ENCODE peak calls at places on chromosomes 5 and 9, in six cellular contexts. D is tibial nerve; W is HCT116; P is psoas muscle; V is CD8-positive, alpha-beta memory T cell; Y is colonic mucosa. L is an unnamed sample. For H3K9me3, the result is how much of the 10 kb centered on the place peaks cover.

GRCh38 chr9:119967867-119968535 is 598.8 kb upstream of the BRINP1 start:
- DNase-seq in D (no peak), W (no peak), P (no peak), V (no peak), Y (no peak), L (no peak)

GRCh38 chr5:52799358-52799982 is 11.8 kb downstream of the ITGA1 start:
- DNase-seq in D (no peak), W (no peak), P (peak), V (no peak), Y (peak), L (peak)

GRCh38 chr5:175456105-175456504 is 12.1 kb upstream of the DRD1 start:
- DNase-seq in D (no peak), W (no peak), P (no peak), V (no peak), Y (no peak), L (no peak)

GRCh38 chr5:134503937-134504437 is 21.5 kb upstream of the JADE2 start:
- DNase-seq in D (no peak), W (no peak), P (no peak), V (no peak), Y (no peak), L (no peak)

GRCh38 chr9:86242012-86242411 is 17.4 kb downstream of the C9orf153 start:
- DNase-seq in D (no peak), W (no peak), P (no peak), V (no peak), Y (peak), L (no peak)

GRCh38 chr5:141906517-141906916 is 17.2 kb upstream of the DELE1 start:
- DNase-seq in D (no peak), W (no peak), P (no peak), V (no peak), Y (no peak), L (no peak)

GRCh38 chr5:169980418-169981053 is at the start of gene INSYN2B:
- DNase-seq in D (peak), W (peak), P (peak), V (no peak), Y (peak), L (no peak)

GRCh38 chr5:43304520-43304919 is 8.7 kb downstream of the HMGCS1 start:
- DNase-seq in D (no peak), W (no peak), P (no peak), V (no peak), Y (no peak), L (no peak)

GRCh38 chr5:181069767-181070491 is 29.9 kb downstream of the BTNL9 start:
- DNase-seq in D (no peak), W (no peak), P (no peak), V (no peak), Y (no peak), L (no peak)

GRCh38 chr5:22591461-22591860 is 261.7 kb downstream of the CDH12 start:
- DNase-seq in D (no peak), W (no peak), P (no peak), V (no peak), Y (no peak), L (no peak)

GRCh38 chr9:93079371-93079770 is 16.6 kb upstream of the CARD19 start:
- DNase-seq in D (no peak), W (no peak), P (no peak), V (no peak), Y (no peak), L (no peak)

GRCh38 chr9:133224762-133225161 is 15.7 kb upstream of the OBP2B start:
- DNase-seq in D (no peak), W (no peak), P (no peak), V (no peak), Y (no peak), L (no peak)

GRCh38 chr5:145531038-145531734 is 304.0 kb downstream of the PRELID2 start:
- DNase-seq in D (no peak), W (peak), P (no peak), V (no peak), Y (peak), L (no peak)

GRCh38 chr9:34059231-34059720 is 10.6 kb upstream of the UBAP2 start:
- DNase-seq in D (no peak), W (no peak), P (no peak), V (no peak), Y (no peak), L (no peak)

GRCh38 chr5:124235031-124235562 is 511.3 kb downstream of the ZNF608 start:
- DNase-seq in D (no peak), W (no peak), P (no peak), V (no peak), Y (no peak), L (no peak)

GRCh38 chr9:136784249-136784996 is 6.7 kb upstream of the TMEM141 start:
- DNase-seq in D (peak), W (peak), P (no peak), V (no peak), Y (peak), L (no peak)

GRCh38 chr5:155402927-155403645 is 389.5 kb downstream of the KIF4B start:
- DNase-seq in D (no peak), W (no peak), P (no peak), V (no peak), Y (no peak), L (no peak)

GRCh38 chr5:170467000-170467707 is 36.7 kb upstream of the KCNIP1 start:
- DNase-seq in D (no peak), W (no peak), P (no peak), V (no peak), Y (no peak), L (no peak)

GRCh38 chr9:121404906-121405305 is 34.9 kb upstream of the STOM start:
- DNase-seq in D (no peak), W (no peak), P (no peak), V (no peak), Y (no peak), L (no peak)

GRCh38 chr9:621199-621860 is 220.2 kb upstream of the DMRT1 start:
- DNase-seq in D (no peak), W (no peak), P (no peak), V (no peak), Y (no peak), L (no peak)

GRCh38 chr5:140197023-140197422 is 22.0 kb downstream of the CYSTM1 start:
- DNase-seq in D (no peak), W (no peak), P (no peak), V (no peak), Y (no peak), L (no peak)

GRCh38 chr5:40518511-40518917 is 161.2 kb upstream of the PTGER4 start:
- DNase-seq in D (no peak), W (peak), P (no peak), V (no peak), Y (no peak), L (no peak)

GRCh38 chr9:86405926-86406325 is 51.7 kb upstream of the TUT7 start:
- DNase-seq in D (no peak), W (peak), P (no peak), V (no peak), Y (no peak), L (no peak)

GRCh38 chr5:101543780-101544179 is 640.7 kb upstream of the ST8SIA4 start:
- DNase-seq in D (no peak), W (no peak), P (no peak), V (no peak), Y (no peak), L (no peak)

GRCh38 chr5:31213676-31214638 is 20.5 kb downstream of the CDH6 start:
- DNase-seq in D (no peak), W (no peak), P (no peak), V (no peak), Y (no peak), L (no peak)

DNA sequence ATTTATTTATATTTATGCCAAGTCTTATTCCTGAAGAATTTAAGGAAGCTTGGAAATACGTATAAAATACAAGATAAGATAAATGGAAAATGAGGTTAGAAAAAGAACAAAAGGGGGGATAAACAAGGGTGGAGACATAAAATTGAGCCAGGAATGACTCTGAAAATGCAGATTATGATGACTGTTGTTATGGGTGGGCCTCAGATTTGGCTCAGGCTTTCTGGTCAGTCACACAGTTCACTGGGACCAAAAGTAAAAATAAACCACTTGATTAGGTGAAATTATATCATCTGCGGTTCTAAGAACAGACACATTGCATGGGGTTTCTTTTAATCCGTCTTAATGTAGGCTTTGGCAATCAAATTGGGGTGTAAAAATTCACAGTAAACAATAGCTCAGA is 51.0 kb downstream of the OR1J1 start:
- DNase-seq in D (no peak), W (no peak), P (no peak), V (no peak), Y (no peak), L (no peak)
- H3K9me3 ChIP-seq in D (under half), W (under half), P (under half), V (under half), Y (under half), L (under half)

DNA sequence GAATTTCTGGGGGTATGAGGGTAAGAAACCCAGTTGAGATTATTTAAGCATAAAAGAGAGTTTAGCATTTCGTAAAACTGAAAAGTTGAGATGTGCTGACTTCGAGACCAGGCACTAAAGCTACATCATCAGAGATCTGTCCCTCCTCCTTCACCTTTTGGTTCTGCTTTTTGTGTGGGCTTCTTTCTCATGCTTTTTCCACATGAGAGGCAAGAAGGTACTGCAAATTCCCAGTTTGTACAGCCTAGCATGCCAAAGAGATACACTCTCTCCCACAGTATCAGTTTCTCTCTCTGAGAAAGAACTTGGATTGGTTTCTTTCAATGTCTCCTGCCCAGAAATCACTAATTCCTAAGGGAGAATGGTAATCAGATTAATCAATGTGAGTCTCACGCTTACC is 584.7 kb downstream of the SEMA5A start:
- DNase-seq in D (no peak), W (no peak), P (no peak), V (no peak), Y (no peak), L (no peak)
- H3K9me3 ChIP-seq in D (under half), W (under half), P (under half), V (under half), Y (under half), L (under half)

GRCh38 chr5:18652404-18653215 is 1018.4 kb downstream of the TAF11L14 start:
- DNase-seq in D (no peak), W (no peak), P (no peak), V (no peak), Y (no peak), L (no peak)
- H3K9me3 ChIP-seq in D (under half), W (under half), P (under half), V (under half), Y (under half), L (under half)

GRCh38 chr9:22265038-22265437 is 181.6 kb upstream of the DMRTA1 start:
- DNase-seq in D (no peak), W (no peak), P (no peak), V (no peak), Y (no peak), L (no peak)

GRCh38 chr9:22265534-22265933 is 181.1 kb upstream of the DMRTA1 start:
- DNase-seq in D (no peak), W (no peak), P (no peak), V (no peak), Y (no peak), L (no peak)
- H3K9me3 ChIP-seq in D (under half), W (under half), P (under half), V (under half), Y (under half), L (under half)

GRCh38 chr9:96771124-96771523 is 6.8 kb downstream of the ZNF510 start:
- DNase-seq in D (no peak), W (no peak), P (no peak), V (no peak), Y (no peak), L (no peak)
- H3K9me3 ChIP-seq in D (under half), W (under half), P (half or more), V (under half), Y (under half), L (under half)

GRCh38 chr5:2300421-2300820 is 417.7 kb upstream of the IRX4 start:
- DNase-seq in D (no peak), W (no peak), P (no peak), V (no peak), Y (no peak), L (no peak)
- H3K9me3 ChIP-seq in D (under half), W (under half), P (under half), V (under half), Y (under half), L (under half)

GRCh38 chr5:110134963-110135935 is 445.5 kb downstream of the MAN2A1 start:
- DNase-seq in D (no peak), W (no peak), P (no peak), V (no peak), Y (no peak), L (no peak)
- H3K9me3 ChIP-seq in D (under half), W (under half), P (under half), V (under half), Y (under half), L (under half)

L was measured in T-helper 17 cell.